ENCODE peak calls at places on chromosomes 5 and 9, in four cellular contexts. M, L, G and W are unnamed samples.

GRCh38 chr5:67243944-67244343 is 47.3 kb upstream of the CD180 start:
- DNase-seq in M (no peak), L (no peak), G (no peak), W (no peak)

GRCh38 chr9:121299125-121299466 is 31.1 kb downstream of the GSN start:
- DNase-seq in M (no peak), L (no peak), G (no peak), W (no peak)

GRCh38 chr9:17531642-17532254 is 47.1 kb upstream of the SH3GL2 start:
- DNase-seq in M (peak), L (peak), G (no peak), W (peak)

GRCh38 chr5:145981612-145982571 is 45.5 kb downstream of the SH3RF2 start:
- DNase-seq in M (no peak), L (peak), G (no peak), W (peak)

GRCh38 chr9:108002296-108003056 is 512.9 kb upstream of the KLF4 start:
- DNase-seq in M (no peak), L (no peak), G (no peak), W (no peak)

GRCh38 chr5:169649486-169649885 is 12.4 kb downstream of the DOCK2 start:
- DNase-seq in M (no peak), L (no peak), G (no peak), W (no peak)

GRCh38 chr9:109627042-109627441 is 128.9 kb upstream of the PTPN3 start:
- DNase-seq in M (no peak), L (no peak), G (no peak), W (no peak)

GRCh38 chr9:13674926-13675637 is 395.6 kb upstream of the MPDZ start:
- DNase-seq in M (no peak), L (no peak), G (no peak), W (no peak)

GRCh38 chr5:66323142-66323890 is 179.2 kb downstream of the SREK1 start:
- DNase-seq in M (no peak), L (no peak), G (no peak), W (no peak)

GRCh38 chr5:41128291-41128690 is 57.1 kb upstream of the MROH2B start:
- DNase-seq in M (no peak), L (no peak), G (no peak), W (no peak)

GRCh38 chr5:59346514-59346913 is 547.0 kb downstream of the PDE4D start:
- DNase-seq in M (no peak), L (no peak), G (no peak), W (no peak)

GRCh38 chr9:130426883-130427282 is 17.9 kb upstream of the ASS1 start:
- DNase-seq in M (no peak), L (no peak), G (no peak), W (peak)

GRCh38 chr9:131776473-131776872 is 36.6 kb upstream of the RAPGEF1 start:
- DNase-seq in M (peak), L (peak), G (no peak), W (peak)

GRCh38 chr9:3708751-3709150 is 182.9 kb upstream of the RFX3 start:
- DNase-seq in M (no peak), L (no peak), G (peak), W (no peak)

GRCh38 chr5:108696407-108696806 is 51.3 kb upstream of the FER start:
- DNase-seq in M (no peak), L (no peak), G (no peak), W (no peak)

GRCh38 chr9:103266064-103266463 is 270.9 kb downstream of the CYLC2 start:
- DNase-seq in M (no peak), L (no peak), G (no peak), W (no peak)

GRCh38 chr9:123111427-123111826 is 78.0 kb downstream of the GPR21 start:
- DNase-seq in M (no peak), L (no peak), G (no peak), W (no peak)

GRCh38 chr9:35618325-35618727 is at the start of gene CD72:
- DNase-seq in M (no peak), L (no peak), G (no peak), W (no peak)

GRCh38 chr5:89735108-89735507 is 674.4 kb downstream of the CETN3 start:
- DNase-seq in M (no peak), L (no peak), G (no peak), W (no peak)

GRCh38 chr9:89080193-89080592 is 88.9 kb downstream of the S1PR3 start:
- DNase-seq in M (no peak), L (no peak), G (no peak), W (no peak)

GRCh38 chr5:96714450-96714849 is 52.3 kb downstream of the CAST start:
- DNase-seq in M (no peak), L (no peak), G (no peak), W (no peak)

GRCh38 chr5:69083412-69083811 is 10.4 kb upstream of the SLC30A5 start:
- DNase-seq in M (peak), L (peak), G (no peak), W (no peak)

GRCh38 chr5:54696931-54697330 is 179.4 kb downstream of the SNX18 start:
- DNase-seq in M (no peak), L (no peak), G (no peak), W (no peak)

GRCh38 chr5:175847503-175847902 is 23.9 kb upstream of the CPLX2 start:
- DNase-seq in M (peak), L (peak), G (no peak), W (peak)

GRCh38 chr9:118023649-118024048 is 319.4 kb downstream of the TLR4 start:
- DNase-seq in M (no peak), L (no peak), G (no peak), W (no peak)

GRCh38 chr5:433836-434235 is 9.1 kb upstream of the EXOC3 start:
- DNase-seq in M (no peak), L (no peak), G (no peak), W (no peak)

GRCh38 chr9:76818271-76818670 is 54.0 kb downstream of the PCA3 start:
- DNase-seq in M (peak), L (peak), G (no peak), W (peak)

GRCh38 chr5:158013939-158014338 is 155.0 kb upstream of the CLINT1 start:
- DNase-seq in M (peak), L (peak), G (no peak), W (peak)

GRCh38 chr9:15238646-15239045 is 68.4 kb downstream of the TTC39B start:
- DNase-seq in M (no peak), L (no peak), G (no peak), W (no peak)

GRCh38 chr5:125484272-125485002 is 738.0 kb upstream of the ZNF608 start:
- DNase-seq in M (no peak), L (no peak), G (no peak), W (peak)

GRCh38 chr9:137405677-137406081 is 17.3 kb downstream of the EXD3 start:
- DNase-seq in M (no peak), L (no peak), G (no peak), W (no peak)

GRCh38 chr9:129962889-129963703 is 79.9 kb downstream of the FNBP1 start:
- DNase-seq in M (peak), L (no peak), G (peak), W (no peak)

GRCh38 chr5:151737421-151737820 is 21.0 kb downstream of the ATOX1 start:
- DNase-seq in M (no peak), L (no peak), G (no peak), W (no peak)

DNA sequence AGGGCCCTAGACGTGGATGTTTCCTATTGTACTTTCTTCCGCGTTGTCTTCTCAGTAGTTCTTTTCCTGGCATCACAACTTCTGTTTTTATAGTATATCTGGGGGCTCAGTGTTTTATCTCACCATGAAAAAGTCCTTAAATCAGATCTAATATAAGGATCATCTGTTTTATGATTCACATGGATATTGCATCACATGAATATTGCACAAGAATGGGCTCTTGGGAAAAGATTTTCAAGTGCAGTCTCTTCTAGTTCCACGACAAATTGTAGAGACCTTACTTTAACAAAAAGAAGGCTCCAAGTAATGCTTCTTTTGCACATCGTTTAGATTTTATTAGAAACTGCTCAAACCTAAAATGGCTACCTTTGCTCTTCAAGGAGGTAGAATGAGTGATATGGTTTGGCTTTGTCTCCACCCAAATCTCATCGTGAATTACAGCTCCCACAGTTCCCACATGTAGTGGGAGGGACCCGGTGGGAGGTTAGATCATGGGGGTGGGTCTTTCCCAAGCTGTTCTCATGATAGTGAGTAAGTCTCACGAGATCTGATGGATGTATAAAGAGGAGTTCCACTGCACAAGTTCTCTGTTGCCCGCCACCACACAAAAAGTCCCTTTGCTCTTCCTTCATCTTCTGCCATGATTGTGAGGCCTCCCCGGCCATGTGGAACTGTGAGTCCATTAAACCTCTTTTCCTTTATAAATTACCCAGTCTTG is 53.7 kb upstream of the FAM120A start:
- DNase-seq in M (no peak), L (no peak), G (no peak), W (no peak)
- TF ChIP-seq KDM1A in M (no peak), L (no peak), G (no peak), W (no peak)

GRCh38 chr9:38031594-38031993 is 37.4 kb downstream of the SHB start:
- DNase-seq in M (no peak), L (no peak), G (no peak), W (no peak)

GRCh38 chr9:38030658-38031057 is 38.4 kb downstream of the SHB start:
- DNase-seq in M (no peak), L (no peak), G (no peak), W (no peak)

GRCh38 chr9:38027714-38028113 is 41.3 kb downstream of the SHB start:
- DNase-seq in M (no peak), L (no peak), G (no peak), W (no peak)

GRCh38 chr9:38032266-38032830 is 36.7 kb downstream of the SHB start:
- DNase-seq in M (no peak), L (no peak), G (no peak), W (no peak)

GRCh38 chr9:38029923-38030638 is 38.9 kb downstream of the SHB start:
- DNase-seq in M (no peak), L (no peak), G (no peak), W (no peak)
- TF ChIP-seq SMC3 in M (no peak), L (no peak), G (no peak), W (no peak)

GRCh38 chr5:150166193-150167162 is at the start of gene CDX1:
- DNase-seq in M (no peak), L (no peak), G (no peak), W (no peak)

GRCh38 chr5:150168864-150169263 is 2.3 kb downstream of the CDX1 start:
- DNase-seq in M (no peak), L (no peak), G (no peak), W (no peak)

GRCh38 chr5:150167908-150168307 is 1.3 kb downstream of the CDX1 start:
- DNase-seq in M (no peak), L (no peak), G (no peak), W (no peak)

GRCh38 chr5:150164640-150165039 is 1.9 kb upstream of the CDX1 start:
- DNase-seq in M (no peak), L (no peak), G (no peak), W (no peak)

GRCh38 chr5:150167163-150167798 is 703 bp downstream of the CDX1 start:
- DNase-seq in M (no peak), L (no peak), G (no peak), W (no peak)
- TF ChIP-seq KDM1A in M (no peak), L (no peak), G (no peak), W (no peak)

DNA sequence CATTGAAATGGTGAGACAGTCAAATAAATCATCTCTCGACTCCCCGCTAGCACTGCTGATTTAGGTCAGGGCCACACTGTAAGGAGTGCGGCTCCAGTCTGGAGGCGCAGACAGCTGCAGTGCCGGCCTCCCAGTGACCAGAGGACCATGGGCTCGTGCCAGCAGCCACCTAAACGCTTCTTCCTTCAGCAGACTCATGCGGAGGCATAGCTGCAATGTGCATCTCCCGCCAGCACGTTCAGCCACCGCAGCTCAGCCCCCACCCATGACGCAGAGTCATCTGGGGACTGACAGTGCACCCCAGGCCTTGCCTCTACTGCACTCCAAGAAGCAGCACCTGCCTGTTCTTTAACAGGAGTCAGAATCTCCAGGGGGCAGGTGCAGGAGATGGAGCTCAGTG is 13.6 kb upstream of the MAPK9 start:
- DNase-seq in M (no peak), L (no peak), G (no peak), W (no peak)
- TF ChIP-seq SMC3 in M (no peak), L (no peak), G (no peak), W (no peak)

DNA sequence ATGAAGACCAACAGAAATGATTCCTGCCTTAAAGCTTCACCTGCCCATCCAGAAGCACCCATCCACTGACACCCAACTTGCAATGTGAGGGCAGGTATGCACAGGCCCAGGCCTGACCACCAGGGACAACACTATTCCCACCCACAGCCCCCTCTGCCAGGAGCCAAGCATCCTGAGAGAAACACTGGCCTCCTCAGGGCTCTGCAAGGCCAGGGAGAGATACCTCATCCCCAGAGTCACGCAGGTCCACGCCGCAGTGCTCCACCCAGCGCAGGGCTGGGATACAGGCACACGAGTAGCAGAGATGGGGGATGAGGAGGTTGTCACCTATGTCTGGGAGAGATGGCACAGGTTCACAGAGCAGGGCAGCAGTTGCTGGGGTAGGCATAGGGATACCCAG is 99.4 kb downstream of the PSD2 start:
- DNase-seq in M (no peak), L (no peak), G (no peak), W (no peak)
- TF ChIP-seq KDM1A in M (no peak), L (no peak), G (no peak), W (no peak)